ENCODE peak calls at places on chromosome 19, in six cellular contexts. M is CD4-positive, alpha-beta T cell; I is CD8-positive, alpha-beta T cell; K is ascending aorta; G is kidney; S is sigmoid colon. B is an unnamed sample. For H3K9me3, the result is how much of the 10 kb centered on the place peaks cover.

GRCh38 chr19:46355234-46355990 is 8.5 kb downstream of the PPP5C start:
- DNase-seq in I (no peak), G (no peak), M (no peak), S (peak), K (no peak), B (no peak)

GRCh38 chr19:8612807-8613171 is 2.3 kb upstream of the ADAMTS10 start:
- DNase-seq in S (no peak), K (no peak), M (no peak), G (no peak), I (no peak), B (no peak)

GRCh38 chr19:14248578-14249011 is 42.6 kb upstream of the ADGRL1 start:
- DNase-seq in M (peak), K (no peak), G (peak), I (peak), S (peak), B (no peak)

GRCh38 chr19:10418281-10419199 is 1.8 kb upstream of the PDE4A start:
- DNase-seq in I (no peak), K (no peak), M (no peak), S (no peak), G (peak), B (no peak)

GRCh38 chr19:16376649-16377048 is 52.0 kb downstream of the KLF2 start:
- DNase-seq in K (no peak), G (peak), S (no peak), I (peak), M (peak), B (no peak)

GRCh38 chr19:18987456-18987855 is 45.9 kb downstream of the SUGP2 start:
- DNase-seq in G (no peak), S (no peak), I (no peak), K (no peak), M (no peak), B (no peak)

GRCh38 chr19:9075064-9075964 is 11.5 kb upstream of the OR1M1 start:
- DNase-seq in K (no peak), M (no peak), S (peak), G (peak), I (no peak), B (no peak)

GRCh38 chr19:45564131-45564780 is 20.3 kb downstream of the OPA3 start:
- DNase-seq in K (no peak), G (no peak), S (no peak), M (no peak), I (no peak), B (no peak)

GRCh38 chr19:28466107-28467045 is 746.6 kb downstream of the UQCRFS1 start:
- DNase-seq in M (peak), I (peak), K (no peak), S (peak), G (no peak), B (peak)

GRCh38 chr19:54255105-54255775 is 1.8 kb downstream of the LILRB5 start:
- DNase-seq in M (no peak), I (no peak), G (no peak), K (no peak), S (peak), B (no peak)

GRCh38 chr19:3404324-3405260 is 38.2 kb downstream of the NFIC start:
- DNase-seq in M (no peak), K (peak), I (no peak), S (peak), G (peak), B (no peak)

GRCh38 chr19:42208612-42209011 is 8.9 kb downstream of the DEDD2 start:
- DNase-seq in M (no peak), K (no peak), G (no peak), S (no peak), I (no peak), B (no peak)

GRCh38 chr19:23571175-23571574 is 115.8 kb downstream of the ZNF675 start:
- DNase-seq in K (no peak), M (no peak), S (no peak), I (no peak), G (no peak), B (no peak)

GRCh38 chr19:4474504-4475136 is 2.5 kb downstream of the HDGFL2 start:
- DNase-seq in K (no peak), M (no peak), S (no peak), I (no peak), G (no peak), B (no peak)

GRCh38 chr19:33819875-33820781 is 23.5 kb downstream of the KCTD15 start:
- DNase-seq in G (peak), S (peak), K (peak), M (peak), I (peak), B (peak)

GRCh38 chr19:19179548-19180441 is 9.7 kb upstream of the MEF2B start:
- DNase-seq in K (no peak), G (no peak), I (no peak), M (no peak), S (no peak), B (no peak)

GRCh38 chr19:5150902-5151741 is 182.2 kb downstream of the KDM4B start:
- DNase-seq in S (peak), I (no peak), K (no peak), M (no peak), G (peak), B (peak)

GRCh38 chr19:32830231-32831014 is 39.1 kb downstream of the SLC7A9 start:
- DNase-seq in G (no peak), M (no peak), I (no peak), K (no peak), S (no peak), B (no peak)

GRCh38 chr19:7476941-7477494 is 11.8 kb downstream of the PEX11G start:
- DNase-seq in G (no peak), I (no peak), K (no peak), M (no peak), S (no peak), B (no peak)

GRCh38 chr19:57708641-57709354 is at the start of gene ZNF154:
- DNase-seq in G (peak), M (peak), I (peak), S (peak), K (no peak), B (peak)

GRCh38 chr19:35030257-35031071 is at the start of gene SCN1B:
- DNase-seq in G (peak), S (no peak), I (peak), K (no peak), M (no peak), B (peak)

GRCh38 chr19:55643003-55643732 is at the start of gene ZNF581:
- DNase-seq in M (peak), I (peak), S (peak), G (peak), K (no peak), B (peak)

GRCh38 chr19:50573741-50574461 is 5.7 kb upstream of the LRRC4B start:
- DNase-seq in G (peak), I (no peak), S (no peak), M (no peak), K (no peak), B (no peak)
- H3K9me3 ChIP-seq in G (under half), I (under half), S (under half), M (under half), K (under half), B (under half)

GRCh38 chr19:21704320-21704719 is 63.1 kb downstream of the ZNF100 start:
- DNase-seq in M (no peak), K (no peak), S (no peak), I (no peak), G (no peak), B (no peak)
- H3K9me3 ChIP-seq in M (under half), K (under half), S (under half), I (under half), G (under half), B (under half)

GRCh38 chr19:40220674-40221073 is 2.5 kb upstream of the TTC9B start:
- DNase-seq in I (no peak), S (no peak), G (no peak), M (no peak), K (no peak), B (no peak)

GRCh38 chr19:40224342-40225148 is 1.9 kb downstream of the CCNP start:
- DNase-seq in K (no peak), I (no peak), S (no peak), M (no peak), G (no peak), B (no peak)

GRCh38 chr19:40225440-40226305 is 816 bp downstream of the CCNP start:
- DNase-seq in G (no peak), I (no peak), M (no peak), S (no peak), K (no peak), B (no peak)

GRCh38 chr19:40221858-40222619 is 3.9 kb upstream of the TTC9B start:
- DNase-seq in S (peak), M (peak), I (peak), G (no peak), K (peak), B (peak)

GRCh38 chr19:40223135-40223822 is 3.2 kb downstream of the CCNP start:
- DNase-seq in M (peak), S (no peak), I (peak), K (no peak), G (no peak), B (no peak)
- H3K9me3 ChIP-seq in M (under half), S (under half), I (under half), K (under half), G (under half), B (under half)

GRCh38 chr19:36972594-36972993 is 56.5 kb downstream of the ZNF568 start:
- DNase-seq in I (no peak), K (no peak), M (peak), G (peak), S (no peak), B (no peak)
- H3K9me3 ChIP-seq in I (under half), K (under half), M (under half), G (under half), S (under half), B (under half)

GRCh38 chr19:48961051-48961649 is 4.0 kb upstream of the FTL start:
- DNase-seq in I (no peak), M (no peak), K (no peak), G (no peak), S (no peak), B (no peak)
- H3K9me3 ChIP-seq in I (under half), M (under half), K (under half), G (under half), S (under half), B (under half)

DNA sequence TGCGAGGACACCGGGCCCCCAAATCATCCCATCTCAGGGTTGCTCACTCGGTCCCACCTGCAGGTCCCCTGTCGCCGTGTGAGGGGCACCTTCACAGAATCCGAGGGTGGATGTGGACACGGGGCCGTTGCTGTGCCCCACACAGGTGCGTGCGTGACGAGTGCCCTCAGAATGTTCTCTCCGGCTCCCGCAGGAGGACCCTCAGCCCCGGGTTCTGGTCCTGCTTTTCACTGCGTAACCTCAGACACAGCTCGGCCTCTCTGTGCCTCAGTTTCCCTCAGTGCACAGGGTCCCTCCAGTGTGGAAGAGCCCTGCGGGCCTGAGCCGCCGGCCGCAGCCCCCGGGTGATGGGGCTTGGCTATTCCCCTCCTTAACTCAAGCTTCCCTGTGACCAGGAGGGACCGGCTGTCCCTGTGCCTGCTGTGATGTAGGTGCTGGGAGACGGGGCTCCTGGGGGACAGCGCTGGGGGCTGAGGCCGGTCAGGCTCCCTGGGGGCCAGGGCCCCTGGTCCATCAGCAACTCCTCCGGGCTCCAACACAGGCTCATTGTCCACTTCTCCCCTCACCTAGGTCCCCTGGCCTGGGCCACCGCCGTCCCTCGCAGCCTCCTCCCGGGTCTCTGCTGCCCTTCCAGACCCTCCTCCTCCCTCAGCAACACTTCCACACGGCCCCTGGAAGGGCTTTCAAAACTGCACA is 4.8 kb downstream of the SHC2 start:
- DNase-seq in M (no peak), S (no peak), I (no peak), G (no peak), K (no peak), B (no peak)
- H3K9me3 ChIP-seq in M (under half), S (under half), I (under half), G (under half), K (under half), B (under half)

GRCh38 chr19:12318782-12319413 is 14.5 kb downstream of the ZNF563 start:
- DNase-seq in G (no peak), I (no peak), S (no peak), M (no peak), K (no peak), B (no peak)
- H3K9me3 ChIP-seq in G (under half), I (under half), S (under half), M (under half), K (under half), B (under half)